ENCODE peak calls at places on chromosome 19, in ten cellular contexts. L is central memory CD4-positive, alpha-beta T cell; S is EL; F is kidney tubule cell; Z is CD4-positive, CD25-positive, alpha-beta regulatory T cell; C is RWPE1; P is nephron progenitor cell; Q is activated T-helper 1 cell treated with Interleukin-2 at 50 U/mL for 16 hours; V is tibial nerve; M is Daoy. G is an unnamed sample.
A peak's percentile ranks its signal among the peaks of the same experiment; 100 is the strongest.

GRCh38 chr19:2333027-2333806 is 4.7 kb downstream of the SPPL2B start:
- DNase-seq in L (no peak), S (no peak), F (peak; percentile 13), Z (no peak), C (no peak), P (no peak), Q (no peak), V (no peak), M (no peak), G (no peak)

GRCh38 chr19:6765738-6766356 is 1.4 kb downstream of the SH2D3A start:
- DNase-seq in L (peak; percentile 21), S (peak; percentile 34), F (peak; percentile 96), Z (peak; percentile 24), C (peak; percentile 92), P (no peak), Q (no peak), V (no peak), M (peak; percentile 72), G (no peak)

GRCh38 chr19:17289489-17289888 is 7.8 kb downstream of the ANKLE1 start:
- DNase-seq in L (no peak), S (peak; percentile 84), F (peak; percentile 57), Z (peak; percentile 73), C (peak; percentile 87), P (peak; percentile 84), Q (no peak), V (no peak), M (peak; percentile 83), G (peak; percentile 95)

GRCh38 chr19:10735741-10736140 is 17.9 kb downstream of the DNM2 start:
- DNase-seq in L (no peak), S (no peak), F (no peak), Z (no peak), C (no peak), P (no peak), Q (no peak), V (no peak), M (no peak), G (no peak)

GRCh38 chr19:42352216-42352892 is 26.9 kb downstream of the MEGF8 start:
- DNase-seq in L (no peak), S (no peak), F (peak; percentile 55), Z (no peak), C (no peak), P (no peak), Q (no peak), V (no peak), M (no peak), G (peak; percentile 20)

GRCh38 chr19:3294080-3294850 is 69.8 kb downstream of the CELF5 start:
- DNase-seq in L (no peak), S (no peak), F (no peak), Z (no peak), C (no peak), P (no peak), Q (no peak), V (no peak), M (no peak), G (no peak)

GRCh38 chr19:5697890-5698634 is 8.0 kb downstream of the RPL36 start:
- DNase-seq in L (no peak), S (no peak), F (no peak), Z (no peak), C (no peak), P (no peak), Q (no peak), V (no peak), M (peak; percentile 49), G (no peak)

GRCh38 chr19:16045893-16046292 is 30.4 kb upstream of the TPM4 start:
- DNase-seq in L (no peak), S (no peak), F (no peak), Z (no peak), C (no peak), P (no peak), Q (no peak), V (no peak), M (no peak), G (no peak)

GRCh38 chr19:43720936-43721335 is 5.1 kb downstream of the IRGC start:
- DNase-seq in L (no peak), S (no peak), F (no peak), Z (no peak), C (no peak), P (no peak), Q (no peak), V (no peak), M (no peak), G (no peak)

GRCh38 chr19:355134-355533 is 10.5 kb upstream of the MIER2 start:
- DNase-seq in L (no peak), S (no peak), F (peak; percentile 27), Z (no peak), C (no peak), P (no peak), Q (no peak), V (no peak), M (peak; percentile 43), G (no peak)

GRCh38 chr19:55437410-55437809 is 5.7 kb downstream of the SHISA7 start:
- DNase-seq in L (no peak), S (peak; percentile 59), F (peak; percentile 49), Z (no peak), C (peak; percentile 78), P (peak; percentile 93), Q (no peak), V (no peak), M (peak; percentile 86), G (peak; percentile 74)

GRCh38 chr19:50290775-50291174 is 38.4 kb downstream of the KCNC3 start:
- DNase-seq in L (no peak), S (no peak), F (no peak), Z (no peak), C (no peak), P (no peak), Q (no peak), V (no peak), M (no peak), G (no peak)

GRCh38 chr19:36891768-36892357 is 24.2 kb downstream of the ZNF829 start:
- DNase-seq in L (no peak), S (no peak), F (no peak), Z (no peak), C (no peak), P (no peak), Q (no peak), V (no peak), M (no peak), G (peak; percentile 0)

GRCh38 chr19:35154535-35155406 is at the start of gene FXYD5:
- DNase-seq in L (peak; percentile 65), S (peak; percentile 84), F (peak; percentile 80), Z (peak; percentile 73), C (peak; percentile 75), P (peak; percentile 68), Q (peak; percentile 58), V (no peak), M (peak; percentile 86), G (peak; percentile 68)

GRCh38 chr19:18057557-18057956 is 29.2 kb downstream of the IL12RB1 start:
- DNase-seq in L (no peak), S (no peak), F (no peak), Z (no peak), C (no peak), P (no peak), Q (no peak), V (peak; percentile 29), M (no peak), G (peak; percentile 50)

GRCh38 chr19:15507068-15508034 is 974 bp upstream of the CYP4F22 start:
- DNase-seq in L (no peak), S (no peak), F (no peak), Z (no peak), C (no peak), P (no peak), Q (no peak), V (no peak), M (no peak), G (no peak)

GRCh38 chr19:38650911-38651584 is 3.6 kb downstream of the ACTN4 start:
- DNase-seq in L (no peak), S (peak; percentile 92), F (peak; percentile 85), Z (no peak), C (peak; percentile 69), P (no peak), Q (no peak), V (no peak), M (peak; percentile 78), G (peak; percentile 48)

GRCh38 chr19:30227661-30228112 is 144.5 kb upstream of the ZNF536 start:
- DNase-seq in L (no peak), S (peak; percentile 64), F (peak; percentile 63), Z (peak; percentile 60), C (peak; percentile 52), P (peak; percentile 89), Q (no peak), V (no peak), M (peak; percentile 90), G (peak; percentile 50)

GRCh38 chr19:34393031-34393430 is 11.2 kb upstream of the PDCD2L start:
- DNase-seq in L (no peak), S (no peak), F (no peak), Z (no peak), C (no peak), P (no peak), Q (no peak), V (no peak), M (no peak), G (no peak)